ENCODE peak calls at places on chromosome 3, in ten cellular contexts. Z is stomach, M is keratinocyte, J is neural progenitor cell, B is fibroblast of pulmonary artery, G is heart left ventricle, E is esophagus muscularis mucosa, P is K562, K is BE2C, U is astrocyte of the spinal cord. O is an unnamed sample.

GRCh38 chr3:30180305-30181275 is 425.8 kb upstream of the TGFBR2 start:
- DNase-seq in Z (no peak), M (no peak), J (no peak), B (peak), G (no peak), E (no peak), P (no peak), K (no peak), U (no peak), O (no peak)

GRCh38 chr3:58670506-58671125 is 4.0 kb upstream of the FAM3D start:
- DNase-seq in Z (no peak), M (no peak), J (no peak), B (no peak), G (no peak), E (no peak), P (no peak), K (no peak), U (no peak), O (no peak)

GRCh38 chr3:196388946-196389345 is 43.3 kb downstream of the UBXN7 start:
- DNase-seq in Z (no peak), M (no peak), J (no peak), B (peak), G (no peak), E (no peak), P (no peak), K (no peak), U (peak), O (peak)

GRCh38 chr3:13878711-13879101 is 1.2 kb downstream of the WNT7A start:
- DNase-seq in Z (no peak), M (no peak), J (peak), B (no peak), G (no peak), E (no peak), P (no peak), K (no peak), U (no peak), O (no peak)

GRCh38 chr3:145719118-145719517 is 441.9 kb downstream of the PLOD2 start:
- DNase-seq in Z (no peak), M (no peak), J (peak), B (no peak), G (no peak), E (no peak), P (no peak), K (no peak), U (no peak), O (no peak)

GRCh38 chr3:30583973-30584372 is 22.4 kb upstream of the TGFBR2 start:
- DNase-seq in Z (no peak), M (no peak), J (no peak), B (no peak), G (no peak), E (no peak), P (no peak), K (no peak), U (no peak), O (no peak)

GRCh38 chr3:31671456-31671855 is 138.7 kb downstream of the STT3B start:
- DNase-seq in Z (no peak), M (no peak), J (no peak), B (no peak), G (no peak), E (no peak), P (no peak), K (no peak), U (no peak), O (no peak)

GRCh38 chr3:186109897-186110803 is 1.3 kb upstream of the ETV5 start:
- DNase-seq in Z (peak), M (no peak), J (peak), B (peak), G (peak), E (no peak), P (peak), K (peak), U (no peak), O (no peak)

GRCh38 chr3:171339606-171340005 is 120.6 kb downstream of the TNIK start:
- DNase-seq in Z (peak), M (no peak), J (no peak), B (no peak), G (no peak), E (no peak), P (no peak), K (no peak), U (no peak), O (peak)

GRCh38 chr3:169133178-169134161 is 530.0 kb downstream of the MECOM start:
- DNase-seq in Z (no peak), M (no peak), J (no peak), B (peak), G (no peak), E (no peak), P (no peak), K (no peak), U (peak), O (no peak)

GRCh38 chr3:180594631-180595348 is 7.2 kb upstream of the TTC14 start:
- DNase-seq in Z (no peak), M (no peak), J (peak), B (peak), G (no peak), E (no peak), P (no peak), K (no peak), U (peak), O (peak)

GRCh38 chr3:188583476-188584161 is 429.7 kb downstream of the LPP start:
- DNase-seq in Z (no peak), M (no peak), J (no peak), B (no peak), G (no peak), E (no peak), P (no peak), K (no peak), U (no peak), O (peak)

GRCh38 chr3:160084998-160085397 is 96.4 kb downstream of the IL12A start:
- DNase-seq in Z (no peak), M (no peak), J (no peak), B (no peak), G (no peak), E (no peak), P (no peak), K (no peak), U (no peak), O (no peak)

GRCh38 chr3:196793224-196793623 is 53.6 kb downstream of the PAK2 start:
- DNase-seq in Z (no peak), M (peak), J (no peak), B (peak), G (no peak), E (no peak), P (no peak), K (no peak), U (peak), O (peak)

GRCh38 chr3:52220380-52221026 is 4.9 kb downstream of the TLR9 start:
- DNase-seq in Z (peak), M (no peak), J (peak), B (peak), G (peak), E (no peak), P (peak), K (peak), U (peak), O (peak)

GRCh38 chr3:96869316-96869715 is 54.9 kb downstream of the EPHA6 start:
- DNase-seq in Z (no peak), M (no peak), J (no peak), B (no peak), G (no peak), E (no peak), P (no peak), K (no peak), U (no peak), O (no peak)

GRCh38 chr3:2150576-2150975 is 51.9 kb downstream of the CNTN4 start:
- DNase-seq in Z (no peak), M (no peak), J (no peak), B (no peak), G (no peak), E (no peak), P (no peak), K (no peak), U (no peak), O (no peak)

GRCh38 chr3:118811333-118811732 is 223.3 kb downstream of the IGSF11 start:
- DNase-seq in Z (no peak), M (no peak), J (no peak), B (no peak), G (no peak), E (no peak), P (no peak), K (no peak), U (no peak), O (no peak)

GRCh38 chr3:72412557-72412956 is 435.7 kb downstream of the SHQ1 start:
- DNase-seq in Z (no peak), M (no peak), J (no peak), B (no peak), G (no peak), E (no peak), P (no peak), K (no peak), U (no peak), O (no peak)

GRCh38 chr3:100295089-100295488 is 34.3 kb downstream of the TBC1D23 start:
- DNase-seq in Z (no peak), M (no peak), J (no peak), B (no peak), G (no peak), E (no peak), P (no peak), K (no peak), U (no peak), O (no peak)

GRCh38 chr3:159860727-159861126 is 127.9 kb upstream of the IL12A start:
- DNase-seq in Z (no peak), M (no peak), J (no peak), B (peak), G (no peak), E (peak), P (no peak), K (peak), U (no peak), O (no peak)

GRCh38 chr3:17581421-17582080 is 160.9 kb downstream of the TBC1D5 start:
- DNase-seq in Z (no peak), M (no peak), J (no peak), B (no peak), G (no peak), E (no peak), P (no peak), K (no peak), U (no peak), O (no peak)

GRCh38 chr3:181486496-181486895 is 225.2 kb upstream of the SOX2 start:
- DNase-seq in Z (no peak), M (no peak), J (no peak), B (no peak), G (no peak), E (no peak), P (no peak), K (no peak), U (no peak), O (no peak)

GRCh38 chr3:189118896-189119295 is 52.9 kb upstream of the TPRG1 start:
- DNase-seq in Z (no peak), M (no peak), J (no peak), B (no peak), G (no peak), E (no peak), P (no peak), K (no peak), U (no peak), O (no peak)

GRCh38 chr3:142481196-142481595 is 33.4 kb upstream of the XRN1 start:
- DNase-seq in Z (no peak), M (no peak), J (no peak), B (no peak), G (no peak), E (no peak), P (no peak), K (no peak), U (no peak), O (no peak)
- H3K4me3 ChIP-seq in Z (no peak), M (no peak), J (no peak), B (no peak), G (no peak), E (no peak), P (no peak), K (no peak), U (no peak), O (no peak)

GRCh38 chr3:195227871-195228270 is 43.1 kb downstream of the XXYLT1 start:
- DNase-seq in Z (peak), M (no peak), J (no peak), B (no peak), G (no peak), E (no peak), P (no peak), K (no peak), U (no peak), O (no peak)
- TF ChIP-seq CTCF in Z (no peak), M (no peak), J (no peak), B (no peak), G (no peak), E (no peak), P (no peak), K (no peak), U (no peak), O (no peak)

GRCh38 chr3:136196401-136197158 is 445 bp upstream of the MSL2 start:
- DNase-seq in Z (peak), M (peak), J (peak), B (peak), G (peak), E (peak), P (peak), K (peak), U (peak), O (peak)

GRCh38 chr3:136197159-136197715 is 1.1 kb upstream of the MSL2 start:
- DNase-seq in Z (no peak), M (no peak), J (no peak), B (no peak), G (no peak), E (no peak), P (no peak), K (no peak), U (no peak), O (no peak)

GRCh38 chr3:136194409-136195257 is 1.5 kb downstream of the MSL2 start:
- DNase-seq in Z (peak), M (no peak), J (peak), B (no peak), G (peak), E (no peak), P (no peak), K (peak), U (peak), O (no peak)

GRCh38 chr3:136196064-136196400 is at the start of gene MSL2:
- DNase-seq in Z (no peak), M (no peak), J (no peak), B (no peak), G (no peak), E (peak), P (no peak), K (peak), U (no peak), O (no peak)

DNA sequence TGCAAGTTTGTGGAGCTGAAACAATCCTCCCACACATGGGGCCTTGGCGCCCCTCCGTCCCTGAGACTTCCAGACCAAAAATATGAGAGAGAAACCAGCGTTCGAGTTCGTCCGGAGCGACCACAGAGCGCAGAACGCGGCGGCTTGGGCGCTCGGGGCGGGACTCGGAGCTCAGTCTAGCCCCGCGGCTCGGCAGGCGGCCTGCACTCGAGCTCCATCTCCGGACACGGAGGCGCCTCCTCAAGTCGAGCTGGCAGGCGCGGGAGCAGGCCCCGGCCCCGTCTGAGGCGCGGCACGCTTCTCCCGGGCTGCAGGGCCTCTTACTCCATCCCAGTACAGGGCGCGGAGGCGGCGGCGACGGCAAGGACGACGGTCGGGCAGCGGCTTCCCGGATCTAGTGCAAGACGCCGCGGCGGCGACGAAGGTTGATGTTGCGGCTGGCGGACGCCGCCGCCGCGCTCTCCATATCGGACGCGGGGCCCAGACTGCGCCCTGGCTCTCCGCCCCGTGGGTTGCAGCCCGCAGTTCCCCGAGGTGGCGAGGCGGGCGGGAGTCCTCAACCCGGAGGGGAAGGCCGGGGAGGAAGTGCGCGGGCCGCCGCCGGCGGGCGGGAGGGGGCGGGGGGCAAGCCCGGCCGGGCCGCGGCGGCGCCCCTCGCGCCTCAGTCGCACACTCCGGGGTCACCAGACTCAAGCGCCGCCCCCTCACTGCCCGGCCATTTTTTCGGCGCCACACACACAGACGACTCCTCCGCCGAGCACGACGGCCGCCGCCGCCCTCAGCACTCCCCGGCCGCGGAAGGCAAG is 674 bp downstream of the MSL2 start:
- DNase-seq in Z (peak), M (no peak), J (peak), B (peak), G (peak), E (peak), P (peak), K (no peak), U (peak), O (no peak)
- H3K4me3 ChIP-seq in Z (peak), M (peak), J (peak), B (peak), G (peak), E (peak), P (peak), K (peak), U (peak), O (peak)

GRCh38 chr3:128438488-128439072 is 28.1 kb downstream of the DNAJB8 start:
- DNase-seq in Z (no peak), M (no peak), J (peak), B (no peak), G (no peak), E (no peak), P (peak), K (no peak), U (no peak), O (no peak)
- TF ChIP-seq CTCF in Z (no peak), M (peak), J (peak), B (peak), G (no peak), E (no peak), P (peak), K (peak), U (peak), O (peak)

GRCh38 chr3:156751461-156752025 is 74.6 kb upstream of the LEKR1 start:
- DNase-seq in Z (no peak), M (no peak), J (peak), B (peak), G (peak), E (no peak), P (no peak), K (no peak), U (peak), O (peak)
- H3K4me3 ChIP-seq in Z (no peak), M (peak), J (peak), B (no peak), G (peak), E (peak), P (no peak), K (no peak), U (no peak), O (no peak)